ENCODE peak calls at places on chromosomes 2 and 18, in five cellular contexts. One of them, this sample, is unnamed.

GRCh38 chr2:28445448-28446258 is 50.2 kb upstream of the PLB1 start:
- DNase-seq in fibroblast of villous mesenchyme: peak
- DNase-seq in NCI-H1436: no peak
- DNase-seq in stimulated activated naive CD4-positive, alpha-beta T cell: no peak
- DNase-seq in non-pigmented ciliary epithelial cell: peak
- DNase-seq in this sample: no peak

GRCh38 chr2:160635488-160635887 is 141.9 kb upstream of the RBMS1 start:
- DNase-seq in fibroblast of villous mesenchyme: peak
- DNase-seq in NCI-H1436: no peak
- DNase-seq in stimulated activated naive CD4-positive, alpha-beta T cell: no peak
- DNase-seq in non-pigmented ciliary epithelial cell: no peak
- DNase-seq in this sample: no peak

GRCh38 chr2:33262097-33262496 is 214.4 kb upstream of the RASGRP3 start:
- DNase-seq in fibroblast of villous mesenchyme: no peak
- DNase-seq in NCI-H1436: no peak
- DNase-seq in stimulated activated naive CD4-positive, alpha-beta T cell: no peak
- DNase-seq in non-pigmented ciliary epithelial cell: no peak
- DNase-seq in this sample: no peak

GRCh38 chr18:30486856-30487255 is 555.7 kb downstream of the DSC3 start:
- DNase-seq in fibroblast of villous mesenchyme: no peak
- DNase-seq in NCI-H1436: no peak
- DNase-seq in stimulated activated naive CD4-positive, alpha-beta T cell: no peak
- DNase-seq in non-pigmented ciliary epithelial cell: no peak
- DNase-seq in this sample: no peak

GRCh38 chr2:230909841-230910545 is 15.0 kb downstream of the GPR55 start:
- DNase-seq in fibroblast of villous mesenchyme: no peak
- DNase-seq in NCI-H1436: no peak
- DNase-seq in stimulated activated naive CD4-positive, alpha-beta T cell: no peak
- DNase-seq in non-pigmented ciliary epithelial cell: no peak
- DNase-seq in this sample: no peak

GRCh38 chr2:204472375-204472774 is 72.9 kb upstream of the PARD3B start:
- DNase-seq in fibroblast of villous mesenchyme: peak
- DNase-seq in NCI-H1436: no peak
- DNase-seq in stimulated activated naive CD4-positive, alpha-beta T cell: no peak
- DNase-seq in non-pigmented ciliary epithelial cell: no peak
- DNase-seq in this sample: no peak

GRCh38 chr2:19247186-19247585 is 111.2 kb downstream of the OSR1 start:
- DNase-seq in fibroblast of villous mesenchyme: no peak
- DNase-seq in NCI-H1436: no peak
- DNase-seq in stimulated activated naive CD4-positive, alpha-beta T cell: no peak
- DNase-seq in non-pigmented ciliary epithelial cell: no peak
- DNase-seq in this sample: no peak

GRCh38 chr2:121925466-121925865 is 170.0 kb downstream of the TSN start:
- DNase-seq in fibroblast of villous mesenchyme: no peak
- DNase-seq in NCI-H1436: no peak
- DNase-seq in stimulated activated naive CD4-positive, alpha-beta T cell: no peak
- DNase-seq in non-pigmented ciliary epithelial cell: no peak
- DNase-seq in this sample: no peak

GRCh38 chr2:19250906-19251305 is 107.5 kb downstream of the OSR1 start:
- DNase-seq in fibroblast of villous mesenchyme: no peak
- DNase-seq in NCI-H1436: no peak
- DNase-seq in stimulated activated naive CD4-positive, alpha-beta T cell: no peak
- DNase-seq in non-pigmented ciliary epithelial cell: no peak
- DNase-seq in this sample: no peak

This sample was measured in Caco-2.